ENCODE peak calls at places on chromosomes 5 and 9, in four cellular contexts. A, P, G and M are unnamed samples.

GRCh38 chr5:170211575-170212334 is 21.0 kb upstream of the C5orf58 start:
- DNase-seq in A (no peak), P (no peak), G (no peak), M (no peak)

GRCh38 chr5:40481226-40481625 is 198.5 kb upstream of the PTGER4 start:
- DNase-seq in A (no peak), P (no peak), G (peak; percentile 27), M (no peak)

GRCh38 chr5:38809388-38810359 is 36.1 kb upstream of the OSMR start:
- DNase-seq in A (peak; percentile 87), P (no peak), G (peak; percentile 92), M (peak; percentile 87)

GRCh38 chr5:130198927-130199326 is 294.7 kb downstream of the CHSY3 start:
- DNase-seq in A (peak; percentile 27), P (no peak), G (no peak), M (peak; percentile 4)

GRCh38 chr5:112690605-112691340 is 46.9 kb upstream of the APC start:
- DNase-seq in A (no peak), P (no peak), G (no peak), M (no peak)

GRCh38 chr5:159051431-159052281 is 48.1 kb downstream of the EBF1 start:
- DNase-seq in A (peak; percentile 5), P (no peak), G (no peak), M (no peak)

GRCh38 chr9:108568093-108568492 is 287.7 kb downstream of the ACTL7B start:
- DNase-seq in A (no peak), P (no peak), G (no peak), M (no peak)

GRCh38 chr5:2614571-2614970 is 136.9 kb downstream of the IRX2 start:
- DNase-seq in A (no peak), P (no peak), G (no peak), M (no peak)

GRCh38 chr5:67047180-67047579 is 149.4 kb downstream of the CD180 start:
- DNase-seq in A (no peak), P (no peak), G (no peak), M (no peak)

GRCh38 chr9:6417186-6417585 is 4.2 kb downstream of the UHRF2 start:
- DNase-seq in A (no peak), P (no peak), G (peak; percentile 28), M (no peak)

GRCh38 chr9:111001471-111001870 is 36.8 kb downstream of the LPAR1 start:
- DNase-seq in A (no peak), P (no peak), G (no peak), M (no peak)

GRCh38 chr5:34831328-34831727 is 7.6 kb upstream of the TTC23L start:
- DNase-seq in A (no peak), P (no peak), G (no peak), M (no peak)

GRCh38 chr9:27194401-27195091 is 85.5 kb downstream of the TEK start:
- DNase-seq in A (peak; percentile 85), P (no peak), G (peak; percentile 87), M (no peak)

GRCh38 chr5:90017236-90017635 is 392.3 kb downstream of the CETN3 start:
- DNase-seq in A (no peak), P (no peak), G (no peak), M (no peak)

GRCh38 chr9:129702563-129702962 is 37.1 kb downstream of the PRRX2 start:
- DNase-seq in A (no peak), P (no peak), G (peak; percentile 88), M (no peak)

GRCh38 chr9:92728831-92729734 is 35.5 kb downstream of the BICD2 start:
- DNase-seq in A (no peak), P (no peak), G (peak; percentile 20), M (no peak)
- TF ChIP-seq FOS in A (no peak), P (no peak), G (no peak), M (no peak)

DNA sequence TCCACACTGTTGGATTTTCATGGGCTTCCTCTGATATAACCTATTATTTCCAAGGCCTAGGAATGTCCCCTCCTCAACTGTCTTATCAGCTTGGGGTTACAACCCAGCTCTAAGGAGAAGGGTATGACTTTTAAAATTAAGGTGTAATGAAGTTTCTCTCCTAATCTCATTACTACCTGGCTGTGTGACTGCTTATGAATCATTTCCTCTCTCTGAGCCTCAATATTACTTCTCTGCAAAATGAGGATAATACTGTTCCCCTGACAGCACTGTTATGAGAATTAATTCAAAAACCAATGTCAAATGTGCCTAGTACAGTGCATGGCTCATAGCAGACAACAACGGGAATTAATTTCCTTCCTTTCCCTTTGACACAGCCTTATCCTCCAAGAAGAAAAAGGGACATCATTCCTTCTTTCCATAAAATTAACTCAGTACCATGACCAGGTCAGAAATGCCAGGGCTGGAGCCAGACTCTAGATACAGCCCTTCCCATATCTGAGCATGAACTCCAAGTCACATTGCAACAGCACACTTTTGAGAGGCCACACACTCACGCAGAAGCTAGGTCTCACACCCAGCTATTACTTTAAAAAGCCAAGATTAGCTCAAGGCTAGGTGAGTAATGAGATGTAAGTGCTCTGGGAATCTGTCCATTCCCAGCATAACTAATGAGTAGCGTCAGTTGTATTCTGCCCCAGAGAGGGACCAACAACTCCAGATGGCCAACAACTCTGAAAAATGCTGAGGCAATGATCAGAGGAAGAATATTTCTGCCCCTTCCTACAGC is 118.7 kb downstream of the NR6A1 start:
- DNase-seq in A (no peak), P (no peak), G (peak; percentile 88), M (no peak)
- TF ChIP-seq FOS in A (no peak), P (no peak), G (no peak), M (no peak)

DNA sequence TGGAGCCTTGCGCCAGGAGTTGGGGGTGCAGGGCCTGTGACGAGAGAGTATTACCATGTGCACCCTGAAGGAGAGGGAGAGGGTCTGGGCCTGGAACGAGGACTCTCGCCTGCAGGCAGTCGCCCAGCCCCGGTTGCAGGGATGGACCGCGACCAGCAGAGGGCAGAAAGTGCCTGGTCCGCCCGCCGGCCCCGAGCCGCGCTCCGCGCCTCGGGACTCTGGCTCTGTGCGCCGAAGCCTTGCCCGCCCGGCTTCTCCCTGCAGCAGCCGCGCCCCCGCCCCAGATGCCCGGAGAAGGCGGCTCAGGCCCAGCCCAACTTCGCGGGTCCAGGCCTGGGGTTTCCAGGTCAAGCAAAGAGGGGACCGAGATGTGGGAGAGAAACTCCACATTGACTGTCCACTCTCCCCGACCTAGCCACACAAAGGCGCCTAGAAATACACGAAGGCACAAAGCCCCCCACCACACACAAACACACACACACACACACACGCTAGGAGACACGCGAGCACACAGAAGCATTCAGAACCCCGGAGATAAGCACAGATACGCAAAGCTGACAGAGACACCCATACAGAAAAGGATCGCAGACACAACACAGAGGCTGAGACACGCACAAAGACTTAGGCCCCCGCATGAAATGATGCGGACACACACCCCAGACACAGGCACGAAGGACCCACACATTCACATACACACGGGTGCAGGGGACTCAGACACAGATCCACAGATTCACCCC is 2.0 kb upstream of the LMX1B start:
- DNase-seq in A (peak; percentile 46), P (no peak), G (peak; percentile 40), M (peak; percentile 83)
- TF ChIP-seq FOS in A (no peak), P (no peak), G (no peak), M (no peak)

DNA sequence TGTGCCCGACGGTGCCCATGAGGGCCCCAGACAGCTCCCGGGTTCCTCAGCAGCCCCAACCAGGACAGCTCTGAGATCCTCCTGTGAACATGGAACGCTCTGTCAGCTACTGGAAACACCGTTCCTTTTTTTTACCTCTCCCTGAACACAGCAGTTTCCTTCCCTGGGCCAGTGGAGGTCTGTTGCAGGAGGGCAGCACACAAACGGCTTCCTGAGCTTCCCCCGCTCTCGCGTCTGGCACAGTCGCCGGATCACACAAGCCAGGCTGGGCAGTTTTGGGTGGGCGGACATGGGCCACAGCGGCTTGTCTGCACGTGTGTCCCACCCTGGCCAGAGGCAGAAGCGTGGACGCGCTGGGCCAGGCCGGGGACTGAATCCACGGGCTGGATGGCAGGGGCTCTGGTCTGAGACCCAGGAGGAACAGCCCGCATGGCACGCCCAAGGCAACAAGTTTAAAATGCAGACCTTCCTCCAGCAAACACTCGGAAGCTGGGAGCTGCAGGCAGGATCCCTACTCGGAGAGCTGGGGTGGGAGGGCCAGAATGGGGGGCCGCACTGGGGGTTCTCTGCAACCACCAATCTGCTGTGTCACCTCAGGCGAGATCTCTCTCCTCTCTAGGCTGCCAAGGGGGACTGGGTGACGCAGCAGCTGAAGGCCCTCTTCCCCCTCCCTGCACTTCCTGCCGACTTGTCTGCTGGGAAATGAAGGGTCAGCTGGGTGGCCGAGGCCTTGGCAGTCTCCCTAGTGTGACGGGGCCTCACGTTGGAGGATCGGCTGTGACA is 106.9 kb upstream of the SARDH start:
- DNase-seq in A (peak; percentile 86), P (no peak), G (peak; percentile 70), M (peak; percentile 29)
- TF ChIP-seq FOS in A (no peak), P (no peak), G (no peak), M (no peak)

GRCh38 chr9:138022756-138023393 is 145.3 kb downstream of the CACNA1B start:
- DNase-seq in A (no peak), P (no peak), G (no peak), M (no peak)

GRCh38 chr9:138024131-138024530 is 146.5 kb downstream of the CACNA1B start:
- DNase-seq in A (no peak), P (no peak), G (no peak), M (no peak)

GRCh38 chr9:138024831-138025291 is 147.3 kb downstream of the CACNA1B start:
- DNase-seq in A (no peak), P (no peak), G (no peak), M (no peak)

GRCh38 chr9:138022121-138022741 is 144.6 kb downstream of the CACNA1B start:
- DNase-seq in A (no peak), P (no peak), G (no peak), M (no peak)

GRCh38 chr9:138023394-138024124 is 146.0 kb downstream of the CACNA1B start:
- DNase-seq in A (no peak), P (no peak), G (no peak), M (peak; percentile 13)
- TF ChIP-seq FOS in A (no peak), P (no peak), G (no peak), M (no peak)

GRCh38 chr9:127021664-127022337 is 100.6 kb downstream of the ANGPTL2 start:
- DNase-seq in A (no peak), P (no peak), G (peak; percentile 100), M (no peak)

GRCh38 chr9:127025042-127025441 is 97.4 kb downstream of the ANGPTL2 start:
- DNase-seq in A (no peak), P (no peak), G (peak; percentile 65), M (no peak)

GRCh38 chr9:127020036-127020435 is 102.4 kb downstream of the ANGPTL2 start:
- DNase-seq in A (no peak), P (no peak), G (no peak), M (no peak)

GRCh38 chr9:127020526-127021078 is 101.8 kb downstream of the ANGPTL2 start:
- DNase-seq in A (no peak), P (no peak), G (no peak), M (no peak)

DNA sequence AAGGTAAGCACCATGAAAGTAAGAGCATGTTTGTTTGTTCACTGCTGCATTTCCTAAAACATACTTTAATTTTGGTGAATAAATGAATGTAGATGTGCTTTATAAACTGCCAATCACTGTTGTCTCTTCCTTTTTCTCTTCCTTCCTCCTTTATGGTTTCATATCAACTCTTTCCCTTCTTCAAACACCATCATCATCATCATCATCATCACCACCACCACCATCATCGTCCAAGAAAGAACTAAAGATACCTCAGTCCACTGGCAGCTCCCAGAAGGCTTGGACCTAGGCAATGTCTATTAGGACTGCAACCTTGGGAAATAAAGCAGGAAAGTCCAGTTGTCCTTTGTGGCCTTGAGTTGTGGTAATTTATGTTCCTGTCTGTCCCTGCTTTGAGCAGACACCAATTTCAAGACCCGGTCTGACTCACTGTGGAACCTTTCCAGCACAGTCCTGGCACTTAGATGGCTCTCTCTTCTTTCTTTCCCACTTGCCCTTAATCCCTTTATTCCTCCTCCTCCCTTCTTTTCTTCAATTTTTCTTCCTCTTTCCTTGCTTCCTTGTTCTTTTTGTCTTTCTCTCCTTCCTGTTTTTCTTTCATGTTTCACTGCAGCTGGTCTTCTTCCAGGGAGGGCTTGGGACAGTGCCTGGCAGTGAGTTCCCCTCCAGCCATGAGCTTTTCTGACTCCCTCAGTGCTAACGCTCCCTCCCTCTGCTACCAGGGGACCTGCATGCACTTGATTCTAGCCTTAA is 99.3 kb downstream of the ANGPTL2 start:
- DNase-seq in A (no peak), P (no peak), G (no peak), M (no peak)
- TF ChIP-seq FOS in A (no peak), P (no peak), G (no peak), M (no peak)